ENCODE peak calls at places on chromosome 3, in four cellular contexts. D, H, N and K are unnamed samples.

GRCh38 chr3:33278106-33278672 is 947 bp downstream of the FBXL2 start:
- DNase-seq in H (no peak), N (no peak), D (peak; percentile 58), K (no peak)

GRCh38 chr3:43055393-43055792 is 50.5 kb downstream of the POMGNT2 start:
- DNase-seq in H (no peak), D (peak; percentile 28), N (no peak), K (no peak)

GRCh38 chr3:120550546-120550945 is 45.6 kb upstream of the NDUFB4 start:
- DNase-seq in N (no peak), H (no peak), D (no peak), K (no peak)

GRCh38 chr3:65436580-65436979 is 602.1 kb downstream of the MAGI1 start:
- DNase-seq in N (no peak), H (no peak), D (peak; percentile 69), K (no peak)

GRCh38 chr3:38549957-38550840 is 54.1 kb downstream of the EXOG start:
- DNase-seq in N (no peak), H (no peak), D (peak; percentile 35), K (no peak)

GRCh38 chr3:59480486-59480995 is 430.7 kb upstream of the CFAP20DC start:
- DNase-seq in H (no peak), N (no peak), D (no peak), K (peak; percentile 43)

GRCh38 chr3:158165730-158166129 is 55.8 kb downstream of the RSRC1 start:
- DNase-seq in N (no peak), H (no peak), D (no peak), K (no peak)

GRCh38 chr3:65425880-65426279 is 612.8 kb downstream of the MAGI1 start:
- DNase-seq in D (no peak), H (no peak), N (no peak), K (no peak)

GRCh38 chr3:5010706-5011554 is 31.7 kb downstream of the BHLHE40 start:
- DNase-seq in D (peak; percentile 39), H (no peak), N (no peak), K (no peak)

GRCh38 chr3:16060945-16061344 is 113.5 kb upstream of the GALNT15 start:
- DNase-seq in N (no peak), D (no peak), H (peak; percentile 57), K (peak; percentile 67)

GRCh38 chr3:114714237-114714636 is 420.4 kb downstream of the TIGIT start:
- DNase-seq in H (no peak), N (no peak), D (no peak), K (no peak)

GRCh38 chr3:54322354-54322753 is 200.0 kb downstream of the CACNA2D3 start:
- DNase-seq in H (no peak), D (no peak), N (no peak), K (peak; percentile 78)

GRCh38 chr3:140709751-140710150 is 31.9 kb downstream of the TRIM42 start:
- DNase-seq in N (no peak), D (no peak), H (no peak), K (no peak)

GRCh38 chr3:179840985-179841384 is 188.1 kb downstream of the USP13 start:
- DNase-seq in H (peak; percentile 50), N (no peak), D (no peak), K (peak; percentile 57)

GRCh38 chr3:61903931-61904657 is 342.7 kb downstream of the PTPRG start:
- DNase-seq in N (no peak), H (no peak), D (no peak), K (no peak)

GRCh38 chr3:72887723-72888545 is at the start of gene GXYLT2:
- DNase-seq in N (peak; percentile 23), H (peak; percentile 67), D (peak; percentile 91), K (no peak)

GRCh38 chr3:188092648-188093047 is 61.3 kb upstream of the LPP start:
- DNase-seq in N (no peak), D (no peak), H (no peak), K (no peak)